ENCODE peak calls at places on chromosome 12, in four cellular contexts. V is endothelial cell, I is cardiac fibroblast, K is A549. B is an unnamed sample.

GRCh38 chr12:116123511-116124258 is 153.8 kb downstream of the MED13L start:
- DNase-seq in I (peak), V (no peak), K (no peak), B (peak)

GRCh38 chr12:68883151-68883550 is 49.8 kb downstream of the CPM start:
- DNase-seq in K (no peak), V (no peak), I (no peak), B (no peak)

GRCh38 chr12:52057614-52057939 is 6.3 kb downstream of the NR4A1 start:
- DNase-seq in V (no peak), I (no peak), K (no peak), B (no peak)

GRCh38 chr12:94560416-94561221 is 89.7 kb downstream of the TMCC3 start:
- DNase-seq in I (peak), V (no peak), K (peak), B (no peak)

GRCh38 chr12:28869197-28869596 is 279.9 kb upstream of the FAR2 start:
- DNase-seq in K (no peak), I (peak), V (no peak), B (no peak)

GRCh38 chr12:90959538-90960139 is 4.7 kb upstream of the CCER1 start:
- DNase-seq in V (peak), I (peak), K (peak), B (peak)

GRCh38 chr12:53676715-53677611 is 1.1 kb upstream of the ATP5MC2 start:
- DNase-seq in I (peak), V (peak), K (no peak), B (peak)

GRCh38 chr12:11771895-11772502 is 122.5 kb downstream of the ETV6 start:
- DNase-seq in K (no peak), V (no peak), I (peak), B (no peak)

GRCh38 chr12:91422811-91423210 is 240.2 kb upstream of the DCN start:
- DNase-seq in I (no peak), V (no peak), K (no peak), B (no peak)

GRCh38 chr12:116615141-116615861 is 56.1 kb downstream of the MAP1LC3B2 start:
- DNase-seq in V (no peak), K (no peak), I (no peak), B (peak)

GRCh38 chr12:11746024-11746771 is 96.7 kb downstream of the ETV6 start:
- DNase-seq in V (no peak), K (no peak), I (no peak), B (no peak)

GRCh38 chr12:121536929-121537813 is 43.7 kb downstream of the KDM2B start:
- DNase-seq in K (peak), V (peak), I (peak), B (peak)

GRCh38 chr12:90841336-90841735 is 113.6 kb downstream of the CCER1 start:
- DNase-seq in V (no peak), K (no peak), I (no peak), B (no peak)

GRCh38 chr12:85632390-85632789 is 203.8 kb downstream of the RASSF9 start:
- DNase-seq in I (peak), K (no peak), V (no peak), B (no peak)

GRCh38 chr12:96220902-96221301 is 26.7 kb downstream of the ELK3 start:
- DNase-seq in I (peak), K (no peak), V (no peak), B (no peak)

GRCh38 chr12:69473229-69473628 is 3.0 kb downstream of the FRS2 start:
- DNase-seq in I (no peak), V (no peak), K (no peak), B (no peak)

GRCh38 chr12:87812030-87812429 is 217.2 kb downstream of the C12orf50 start:
- DNase-seq in K (no peak), I (peak), V (no peak), B (no peak)

GRCh38 chr12:49515266-49515665 is 23.6 kb upstream of the KCNH3 start:
- DNase-seq in V (no peak), I (peak), K (peak), B (no peak)

GRCh38 chr12:12158858-12159257 is 88.1 kb downstream of the BCL2L14 start:
- DNase-seq in I (no peak), V (no peak), K (no peak), B (no peak)

GRCh38 chr12:20220339-20220738 is 148.0 kb upstream of the PDE3A start:
- DNase-seq in K (no peak), V (no peak), I (peak), B (no peak)
- TF ChIP-seq CTCF in K (no peak), V (no peak), I (peak), B (no peak)

GRCh38 chr12:4118017-4118510 is 155.5 kb upstream of the CCND2 start:
- DNase-seq in K (no peak), V (no peak), I (peak), B (no peak)

GRCh38 chr12:4119157-4119761 is 154.3 kb upstream of the CCND2 start:
- DNase-seq in V (no peak), I (no peak), K (no peak), B (no peak)

GRCh38 chr12:4116251-4117111 is 157.1 kb upstream of the CCND2 start:
- DNase-seq in K (no peak), I (peak), V (no peak), B (no peak)

GRCh38 chr12:4118601-4119156 is 154.9 kb upstream of the CCND2 start:
- DNase-seq in I (no peak), V (no peak), K (no peak), B (no peak)

DNA sequence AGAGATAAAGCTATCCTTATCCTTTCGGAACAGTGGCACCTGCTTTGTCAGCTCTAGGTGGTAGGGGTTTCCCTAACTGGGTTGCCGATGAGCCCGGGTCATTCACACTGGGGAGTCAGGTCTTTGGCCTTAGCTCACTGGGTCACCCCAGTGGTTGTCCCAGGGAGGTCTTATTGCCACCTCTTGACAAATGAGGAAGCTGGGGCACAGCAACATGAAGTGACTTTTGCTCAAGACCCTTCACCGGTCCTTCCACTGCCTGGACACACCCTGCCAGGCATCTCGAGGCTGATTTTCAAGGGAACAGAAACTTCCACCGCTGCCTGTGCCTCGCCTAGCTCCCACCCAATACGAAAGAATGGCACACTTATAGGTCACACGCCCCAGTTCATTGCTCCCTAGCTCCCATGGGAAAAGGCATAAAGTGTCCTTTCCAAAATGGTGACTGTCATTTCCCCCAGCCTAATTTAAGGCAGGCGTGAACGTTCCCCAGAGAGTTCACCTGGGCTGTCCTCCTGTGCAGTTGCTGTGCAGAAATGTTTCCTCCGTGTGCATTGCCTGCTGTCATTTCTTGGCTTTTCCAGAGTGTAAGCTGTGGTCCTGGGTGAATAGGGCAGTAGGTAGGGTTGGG is 156.1 kb upstream of the CCND2 start:
- DNase-seq in K (no peak), V (no peak), I (no peak), B (no peak)
- TF ChIP-seq CTCF in K (no peak), V (no peak), I (no peak), B (no peak)

DNA sequence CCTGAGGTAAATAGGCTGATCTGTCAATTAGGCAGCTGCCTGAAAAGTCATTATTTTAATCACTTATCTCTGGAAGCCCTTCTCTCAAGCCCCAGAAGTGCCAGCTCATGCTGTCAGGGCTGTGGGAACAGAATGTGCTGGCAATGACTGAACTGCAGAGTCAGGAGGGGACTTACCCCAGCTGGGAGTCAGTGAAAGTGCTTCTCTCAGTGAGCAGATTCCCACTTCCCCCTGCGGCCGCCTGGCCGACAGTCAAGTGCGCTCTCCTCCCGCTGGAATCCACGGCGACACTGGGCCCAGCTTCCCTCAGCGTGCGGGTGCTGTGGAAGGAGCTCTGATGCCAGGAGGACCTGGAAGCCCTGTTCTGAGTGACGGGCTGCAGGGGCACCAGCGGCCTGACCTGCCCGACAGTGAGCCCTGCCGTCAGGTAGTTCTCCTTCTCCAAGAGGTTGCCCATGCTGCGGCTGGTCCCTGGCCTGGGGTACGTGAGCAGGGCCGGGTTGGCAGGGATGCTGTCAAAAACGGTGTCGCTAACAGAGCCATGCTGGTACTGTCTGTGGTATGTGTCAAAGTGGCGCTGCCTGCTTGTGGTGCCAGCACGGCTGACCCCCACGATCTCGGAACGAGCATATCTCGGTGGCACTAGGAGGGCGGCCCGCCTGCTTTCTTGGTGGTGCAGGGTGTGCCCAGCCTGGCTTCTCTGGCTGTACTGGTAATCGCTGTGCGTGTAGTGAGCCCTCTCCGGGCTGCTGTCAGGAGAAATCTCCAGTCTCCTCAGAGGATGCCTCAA is 18.7 kb downstream of the PKP2 start:
- DNase-seq in I (peak), K (no peak), V (no peak), B (no peak)
- TF ChIP-seq CTCF in I (no peak), K (no peak), V (no peak), B (no peak)

GRCh38 chr12:122934722-122935121 is 31.5 kb downstream of the ABCB9 start:
- DNase-seq in I (no peak), V (no peak), K (no peak), B (no peak)

GRCh38 chr12:122932207-122932606 is 34.1 kb downstream of the ABCB9 start:
- DNase-seq in V (no peak), K (no peak), I (no peak), B (no peak)

GRCh38 chr12:122928033-122928890 is 32.3 kb upstream of the VPS37B start:
- DNase-seq in I (no peak), V (no peak), K (no peak), B (no peak)

GRCh38 chr12:122928891-122929538 is 33.1 kb upstream of the VPS37B start:
- DNase-seq in V (no peak), K (no peak), I (no peak), B (no peak)

GRCh38 chr12:122929812-122930211 is 33.9 kb upstream of the VPS37B start:
- DNase-seq in V (no peak), I (no peak), K (no peak), B (no peak)
- TF ChIP-seq CTCF in V (no peak), I (no peak), K (no peak), B (no peak)

DNA sequence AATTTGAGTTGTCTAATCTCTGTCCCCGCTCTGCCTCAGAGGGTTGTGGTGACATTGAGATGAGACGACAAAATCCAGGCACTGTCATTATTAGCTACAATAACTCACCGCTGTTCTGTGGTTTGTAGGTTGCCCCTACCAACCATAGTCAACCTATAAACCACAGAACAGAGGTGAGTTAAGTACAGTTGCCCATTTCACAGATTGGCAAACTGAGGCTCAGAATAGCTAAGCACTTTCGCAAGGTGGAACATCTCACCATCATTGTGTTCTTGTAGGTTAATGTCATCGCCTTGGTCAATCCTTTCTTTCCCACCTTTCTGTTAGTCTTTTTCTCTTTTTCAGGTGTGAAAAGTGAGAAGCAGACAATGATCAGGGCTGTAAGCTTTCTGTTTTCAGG is 63.4 kb upstream of the LHX5 start:
- DNase-seq in I (no peak), V (no peak), K (no peak), B (no peak)
- TF ChIP-seq CTCF in I (no peak), V (no peak), K (no peak), B (no peak)

GRCh38 chr12:19852100-19852855 is 413.0 kb downstream of the AEBP2 start:
- DNase-seq in K (no peak), V (no peak), I (no peak), B (no peak)

GRCh38 chr12:19848426-19848825 is 409.1 kb downstream of the AEBP2 start:
- DNase-seq in K (no peak), V (no peak), I (no peak), B (no peak)

GRCh38 chr12:19847294-19848059 is 408.2 kb downstream of the AEBP2 start:
- DNase-seq in K (no peak), I (peak), V (no peak), B (no peak)

GRCh38 chr12:19849208-19849607 is 409.9 kb downstream of the AEBP2 start:
- DNase-seq in V (no peak), I (no peak), K (no peak), B (no peak)

GRCh38 chr12:19850341-19851065 is 411.2 kb downstream of the AEBP2 start:
- DNase-seq in V (no peak), I (peak), K (no peak), B (no peak)
- TF ChIP-seq CTCF in V (no peak), I (no peak), K (no peak), B (no peak)

GRCh38 chr12:108561852-108562347 is 496 bp upstream of the ISCU start:
- DNase-seq in V (no peak), K (no peak), I (no peak), B (no peak)

GRCh38 chr12:108564724-108565123 is 2.3 kb downstream of the ISCU start:
- DNase-seq in V (no peak), K (no peak), I (no peak), B (no peak)

GRCh38 chr12:108562348-108563134 is at the start of gene ISCU:
- DNase-seq in K (peak), V (peak), I (peak), B (peak)

GRCh38 chr12:108563804-108564151 is 1.4 kb downstream of the ISCU start:
- DNase-seq in V (no peak), I (no peak), K (no peak), B (no peak)

GRCh38 chr12:108563135-108563803 is 873 bp downstream of the ISCU start:
- DNase-seq in I (peak), V (peak), K (peak), B (peak)
- TF ChIP-seq CTCF in I (peak), V (peak), K (peak), B (peak)

GRCh38 chr12:3200779-3201738 is 123.9 kb downstream of the TSPAN9 start:
- DNase-seq in K (no peak), I (no peak), V (no peak), B (peak)
- TF ChIP-seq CTCF in K (no peak), I (no peak), V (no peak), B (no peak)

DNA sequence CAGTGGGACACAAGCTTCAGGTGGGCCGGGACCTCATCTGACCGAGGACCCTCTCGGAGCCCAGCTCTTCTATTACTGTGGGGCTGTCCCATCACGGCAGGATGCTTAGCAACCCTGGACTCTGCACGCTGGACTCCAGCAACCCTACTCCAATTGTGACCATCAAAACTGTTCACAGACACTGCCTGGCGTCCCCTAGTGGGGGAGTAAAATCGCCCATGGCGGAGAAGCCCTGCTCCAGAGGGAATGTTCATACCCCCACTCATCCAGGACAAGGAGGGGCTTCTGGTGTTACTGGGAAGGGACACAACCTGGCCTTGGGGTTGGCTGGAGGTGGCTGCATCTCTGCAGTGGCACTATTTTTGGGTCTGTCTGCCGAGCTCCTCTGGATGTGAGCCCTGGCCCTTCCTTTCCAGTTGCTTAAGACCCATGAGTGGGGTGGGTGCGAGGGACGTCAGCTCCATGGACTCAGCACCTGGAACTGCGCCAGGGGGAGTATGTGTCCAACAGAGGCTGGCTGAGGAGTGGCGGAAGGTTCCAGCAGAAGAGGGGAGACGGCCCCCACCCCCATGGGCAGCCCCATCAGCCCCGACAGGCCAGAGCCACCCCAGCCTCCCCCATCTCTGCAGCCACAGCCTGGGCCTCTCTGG is 103.8 kb downstream of the RFLNA start:
- DNase-seq in I (no peak), K (no peak), V (no peak), B (no peak)
- TF ChIP-seq CTCF in I (no peak), K (peak), V (no peak), B (no peak)

B was measured in nephron progenitor cell.